ENCODE peak calls at places on chromosome 6, in four cellular contexts. One of them, this sample, is unnamed. For H3K9me3, the result is how much of the 10 kb centered on the place peaks cover.

GRCh38 chr6:45256697-45257695 is 71.1 kb upstream of the RUNX2 start:
- DNase-seq in pancreas: no peak
- DNase-seq in kidney: no peak
- DNase-seq in A549: no peak
- DNase-seq in this sample: no peak

GRCh38 chr6:186221-186965 is 105.9 kb upstream of the DUSP22 start:
- DNase-seq in pancreas: no peak
- DNase-seq in kidney: no peak
- DNase-seq in A549: no peak
- DNase-seq in this sample: no peak

GRCh38 chr6:76852776-76853175 is 610.5 kb downstream of the HTR1B start:
- DNase-seq in pancreas: no peak
- DNase-seq in kidney: no peak
- DNase-seq in A549: no peak
- DNase-seq in this sample: no peak

GRCh38 chr6:24274441-24275083 is 83.3 kb downstream of the DCDC2 start:
- DNase-seq in pancreas: no peak
- DNase-seq in kidney: no peak
- DNase-seq in A549: peak
- DNase-seq in this sample: no peak

GRCh38 chr6:1554241-1554880 is 55.4 kb upstream of the FOXC1 start:
- DNase-seq in pancreas: no peak
- DNase-seq in kidney: no peak
- DNase-seq in A549: no peak
- DNase-seq in this sample: no peak

GRCh38 chr6:100470721-100471120 is 6.0 kb upstream of the SIM1 start:
- DNase-seq in pancreas: no peak
- DNase-seq in kidney: no peak
- DNase-seq in A549: no peak
- DNase-seq in this sample: no peak

GRCh38 chr6:14804001-14804401 is 441.9 kb upstream of the JARID2 start:
- DNase-seq in pancreas: no peak
- DNase-seq in kidney: no peak
- DNase-seq in A549: no peak
- DNase-seq in this sample: no peak

GRCh38 chr6:10951675-10952282 is 64.9 kb downstream of the SYCP2L start:
- DNase-seq in pancreas: no peak
- DNase-seq in kidney: no peak
- DNase-seq in A549: peak
- DNase-seq in this sample: no peak

GRCh38 chr6:31877125-31877650 is 1.6 kb downstream of the SLC44A4 start:
- DNase-seq in pancreas: peak
- DNase-seq in kidney: peak
- DNase-seq in A549: no peak
- DNase-seq in this sample: peak

GRCh38 chr6:83055366-83055964 is 10.2 kb downstream of the UBE3D start:
- DNase-seq in pancreas: peak
- DNase-seq in kidney: no peak
- DNase-seq in A549: peak
- DNase-seq in this sample: peak

DNA sequence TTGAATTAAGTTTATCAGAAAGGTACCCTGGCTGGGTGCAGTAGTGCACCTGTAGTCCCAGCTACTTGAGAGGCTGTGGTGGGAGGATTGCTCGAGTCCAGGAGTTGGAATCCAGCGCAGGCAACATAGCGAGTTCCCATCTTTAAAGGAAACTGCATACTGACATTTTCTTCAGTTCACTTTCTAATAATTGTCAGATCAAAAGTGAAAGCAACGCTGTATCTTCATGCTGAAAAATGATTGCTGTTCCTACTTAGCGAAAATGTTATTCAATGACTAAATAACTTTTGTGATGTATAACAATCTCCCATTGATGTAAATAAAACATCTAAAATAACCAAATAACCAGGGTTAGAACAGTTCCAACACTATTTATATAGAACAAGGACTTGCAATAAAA is 1.7 kb downstream of the LATS1 start:
- DNase-seq in pancreas: no peak
- DNase-seq in kidney: no peak
- DNase-seq in A549: no peak
- DNase-seq in this sample: no peak
- H3K4me3 ChIP-seq in pancreas: no peak
- H3K4me3 ChIP-seq in kidney: peak
- H3K4me3 ChIP-seq in A549: peak
- H3K4me3 ChIP-seq in this sample: peak

DNA sequence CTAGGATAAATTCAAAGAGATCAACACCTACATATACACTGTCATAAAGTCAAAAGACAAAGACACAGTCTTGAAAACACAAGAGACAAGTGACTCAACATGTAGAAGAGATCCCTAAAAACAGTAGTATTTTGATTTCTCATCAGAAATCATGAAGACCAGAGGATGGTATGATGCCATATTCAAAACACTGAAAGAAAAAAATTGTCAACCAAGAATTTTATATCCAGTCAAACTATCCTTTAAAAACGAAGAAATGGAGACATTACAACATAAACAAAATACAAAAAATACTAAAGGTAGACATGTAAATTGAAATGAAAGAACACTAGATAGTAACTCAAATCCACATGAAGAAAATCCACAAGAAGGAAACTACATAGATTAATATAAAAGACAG is 27.3 kb upstream of the HBS1L start:
- DNase-seq in pancreas: no peak
- DNase-seq in kidney: no peak
- DNase-seq in A549: no peak
- DNase-seq in this sample: no peak
- H3K9me3 ChIP-seq in pancreas: under half
- H3K9me3 ChIP-seq in kidney: under half
- H3K9me3 ChIP-seq in A549: under half
- H3K9me3 ChIP-seq in this sample: under half

DNA sequence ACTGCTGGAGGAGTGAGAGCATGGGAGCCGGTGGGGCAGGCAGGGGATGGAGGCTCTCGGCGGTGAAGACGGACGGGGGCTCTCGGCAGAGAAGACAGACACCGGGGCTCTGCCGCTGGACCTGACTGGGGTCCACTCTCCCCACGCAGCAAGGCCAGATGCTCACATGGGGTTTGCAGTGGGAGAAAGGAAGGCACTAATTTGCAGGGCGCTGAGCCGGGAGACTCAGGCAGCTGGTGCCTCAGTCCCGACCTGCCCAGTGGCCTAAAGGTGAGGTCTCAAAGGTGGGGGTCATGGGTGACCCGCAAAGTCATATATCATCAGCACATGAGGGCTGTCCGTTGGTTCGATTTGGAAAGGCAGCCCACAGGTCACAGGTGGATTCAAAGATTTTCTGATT is 187.3 kb downstream of the ERMARD start:
- DNase-seq in pancreas: no peak
- DNase-seq in kidney: no peak
- DNase-seq in A549: no peak
- DNase-seq in this sample: no peak
- H3K4me3 ChIP-seq in pancreas: no peak
- H3K4me3 ChIP-seq in kidney: no peak
- H3K4me3 ChIP-seq in A549: no peak
- H3K4me3 ChIP-seq in this sample: no peak

GRCh38 chr6:22368794-22369193 is 72.0 kb upstream of the PRL start:
- DNase-seq in pancreas: no peak
- DNase-seq in kidney: no peak
- DNase-seq in A549: no peak
- DNase-seq in this sample: no peak

GRCh38 chr6:22367331-22367730 is 70.5 kb upstream of the PRL start:
- DNase-seq in pancreas: no peak
- DNase-seq in kidney: no peak
- DNase-seq in A549: no peak
- DNase-seq in this sample: no peak

DNA sequence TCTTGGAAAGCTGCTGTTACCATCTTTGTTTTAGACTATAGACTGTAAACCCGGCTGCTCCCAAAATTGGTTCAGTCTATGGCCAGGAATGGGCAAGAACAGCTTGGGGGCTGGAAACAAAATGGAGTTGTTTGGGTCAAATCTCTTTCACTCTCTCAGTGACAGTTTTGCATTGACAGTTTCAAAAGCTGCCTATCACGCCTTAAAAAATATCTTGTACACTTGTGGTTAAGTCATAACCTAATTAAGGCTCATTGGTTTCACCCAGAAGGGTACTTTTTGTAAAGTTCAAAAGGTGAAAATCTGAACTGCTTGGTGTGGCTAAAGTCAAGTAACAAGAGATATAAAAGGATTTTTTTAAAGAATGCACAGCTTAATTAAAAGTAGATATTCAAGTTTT is 76.1 kb upstream of the PRL start:
- DNase-seq in pancreas: no peak
- DNase-seq in kidney: no peak
- DNase-seq in A549: no peak
- DNase-seq in this sample: no peak
- H3K9me3 ChIP-seq in pancreas: under half
- H3K9me3 ChIP-seq in kidney: under half
- H3K9me3 ChIP-seq in A549: under half
- H3K9me3 ChIP-seq in this sample: under half

GRCh38 chr6:27593200-27593818 is 120.4 kb upstream of the ZNF184 start:
- DNase-seq in pancreas: no peak
- DNase-seq in kidney: no peak
- DNase-seq in A549: no peak
- DNase-seq in this sample: no peak
- H3K4me3 ChIP-seq in pancreas: no peak
- H3K4me3 ChIP-seq in kidney: no peak
- H3K4me3 ChIP-seq in A549: peak
- H3K4me3 ChIP-seq in this sample: no peak

GRCh38 chr6:70693887-70694286 is 26.2 kb downstream of the SMAP1 start:
- DNase-seq in pancreas: no peak
- DNase-seq in kidney: no peak
- DNase-seq in A549: no peak
- DNase-seq in this sample: no peak
- H3K9me3 ChIP-seq in pancreas: under half
- H3K9me3 ChIP-seq in kidney: under half
- H3K9me3 ChIP-seq in A549: under half
- H3K9me3 ChIP-seq in this sample: under half